ENCODE peak calls at places on chromosomes 13 and 19, in seven cellular contexts. One of them, this sample, is unnamed. For H3K27me3 and H3K9me3, the result is how much of the 10 kb centered on the place peaks cover.

GRCh38 chr19:3404324-3405260 is 38.2 kb downstream of the NFIC start:
- DNase-seq in GM23248: peak
- DNase-seq in CD8-positive, alpha-beta T cell: no peak
- DNase-seq in Peyer's patch: peak
- DNase-seq in neuronal stem cell: no peak
- DNase-seq in endothelial cell of umbilical vein: peak
- DNase-seq in neural progenitor cell: no peak
- DNase-seq in this sample: peak

GRCh38 chr13:32726374-32727037 is 140.3 kb downstream of the PDS5B start:
- DNase-seq in GM23248: peak
- DNase-seq in CD8-positive, alpha-beta T cell: no peak
- DNase-seq in Peyer's patch: no peak
- DNase-seq in neuronal stem cell: no peak
- DNase-seq in endothelial cell of umbilical vein: no peak
- DNase-seq in neural progenitor cell: no peak
- DNase-seq in this sample: no peak

GRCh38 chr13:112898786-112899617 is 70.0 kb upstream of the MCF2L start:
- DNase-seq in GM23248: no peak
- DNase-seq in CD8-positive, alpha-beta T cell: no peak
- DNase-seq in Peyer's patch: peak
- DNase-seq in neuronal stem cell: no peak
- DNase-seq in endothelial cell of umbilical vein: no peak
- DNase-seq in neural progenitor cell: no peak
- DNase-seq in this sample: no peak

GRCh38 chr19:43430142-43430710 is 15.5 kb downstream of the TEX101 start:
- DNase-seq in GM23248: no peak
- DNase-seq in CD8-positive, alpha-beta T cell: no peak
- DNase-seq in Peyer's patch: no peak
- DNase-seq in neuronal stem cell: no peak
- DNase-seq in endothelial cell of umbilical vein: no peak
- DNase-seq in neural progenitor cell: no peak
- DNase-seq in this sample: peak

GRCh38 chr13:74062933-74063332 is 71.3 kb downstream of the KLF12 start:
- DNase-seq in GM23248: peak
- DNase-seq in CD8-positive, alpha-beta T cell: peak
- DNase-seq in Peyer's patch: no peak
- DNase-seq in neuronal stem cell: no peak
- DNase-seq in endothelial cell of umbilical vein: no peak
- DNase-seq in neural progenitor cell: no peak
- DNase-seq in this sample: peak

GRCh38 chr19:39405930-39406655 is 554 bp upstream of the ZFP36 start:
- DNase-seq in GM23248: peak
- DNase-seq in CD8-positive, alpha-beta T cell: peak
- DNase-seq in Peyer's patch: no peak
- DNase-seq in neuronal stem cell: no peak
- DNase-seq in endothelial cell of umbilical vein: no peak
- DNase-seq in neural progenitor cell: no peak
- DNase-seq in this sample: no peak

GRCh38 chr13:99331881-99332293 is 24.7 kb upstream of the GPR183 start:
- DNase-seq in GM23248: no peak
- DNase-seq in CD8-positive, alpha-beta T cell: no peak
- DNase-seq in Peyer's patch: no peak
- DNase-seq in neuronal stem cell: no peak
- DNase-seq in endothelial cell of umbilical vein: no peak
- DNase-seq in neural progenitor cell: no peak
- DNase-seq in this sample: no peak

GRCh38 chr13:32720026-32720425 is 133.8 kb downstream of the PDS5B start:
- DNase-seq in GM23248: peak
- DNase-seq in CD8-positive, alpha-beta T cell: no peak
- DNase-seq in Peyer's patch: no peak
- DNase-seq in neuronal stem cell: no peak
- DNase-seq in endothelial cell of umbilical vein: peak
- DNase-seq in neural progenitor cell: no peak
- DNase-seq in this sample: peak

GRCh38 chr19:31269425-31270127 is 79.7 kb downstream of the TSHZ3 start:
- DNase-seq in GM23248: peak
- DNase-seq in CD8-positive, alpha-beta T cell: no peak
- DNase-seq in Peyer's patch: no peak
- DNase-seq in neuronal stem cell: no peak
- DNase-seq in endothelial cell of umbilical vein: no peak
- DNase-seq in neural progenitor cell: no peak
- DNase-seq in this sample: peak

GRCh38 chr19:13012690-13013608 is 17.7 kb downstream of the NFIX start:
- DNase-seq in GM23248: peak
- DNase-seq in CD8-positive, alpha-beta T cell: peak
- DNase-seq in Peyer's patch: peak
- DNase-seq in neuronal stem cell: no peak
- DNase-seq in endothelial cell of umbilical vein: peak
- DNase-seq in neural progenitor cell: peak
- DNase-seq in this sample: peak

GRCh38 chr19:4493104-4493928 is 21.2 kb downstream of the HDGFL2 start:
- DNase-seq in GM23248: no peak
- DNase-seq in CD8-positive, alpha-beta T cell: no peak
- DNase-seq in Peyer's patch: no peak
- DNase-seq in neuronal stem cell: no peak
- DNase-seq in endothelial cell of umbilical vein: no peak
- DNase-seq in neural progenitor cell: no peak
- DNase-seq in this sample: no peak

GRCh38 chr13:112529216-112529615 is 58.7 kb downstream of the TUBGCP3 start:
- DNase-seq in GM23248: no peak
- DNase-seq in CD8-positive, alpha-beta T cell: no peak
- DNase-seq in Peyer's patch: no peak
- DNase-seq in neuronal stem cell: no peak
- DNase-seq in endothelial cell of umbilical vein: no peak
- DNase-seq in neural progenitor cell: no peak
- DNase-seq in this sample: no peak

GRCh38 chr13:27933580-27934328 is 14.0 kb downstream of the PDX1 start:
- DNase-seq in GM23248: no peak
- DNase-seq in CD8-positive, alpha-beta T cell: no peak
- DNase-seq in Peyer's patch: no peak
- DNase-seq in neuronal stem cell: no peak
- DNase-seq in endothelial cell of umbilical vein: no peak
- DNase-seq in neural progenitor cell: no peak
- DNase-seq in this sample: no peak
- H3K27me3 ChIP-seq in GM23248: under half
- H3K27me3 ChIP-seq in CD8-positive, alpha-beta T cell: under half
- H3K27me3 ChIP-seq in Peyer's patch: under half
- H3K27me3 ChIP-seq in neuronal stem cell: under half
- H3K27me3 ChIP-seq in endothelial cell of umbilical vein: under half
- H3K27me3 ChIP-seq in neural progenitor cell: half or more
- H3K27me3 ChIP-seq in this sample: under half

DNA sequence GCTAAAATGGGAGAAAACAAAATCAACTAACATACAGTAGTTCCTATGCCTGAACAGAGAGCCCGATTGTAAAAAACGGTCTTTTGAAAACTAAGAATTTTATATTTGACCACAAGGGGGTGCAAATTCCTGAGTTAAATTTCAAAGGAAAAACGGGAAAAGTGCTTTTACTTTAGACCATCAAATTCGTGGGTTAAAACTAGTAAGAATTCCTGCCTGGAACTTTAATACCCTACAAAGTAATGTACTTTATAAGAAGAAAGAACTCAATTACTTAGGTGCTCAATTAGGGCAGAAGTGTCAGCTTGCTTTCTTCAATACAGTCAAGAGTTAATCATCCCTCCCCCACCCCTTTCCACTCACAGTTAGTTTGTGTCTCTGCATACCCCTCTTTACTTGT is 69.8 kb downstream of the KCNRG start:
- DNase-seq in GM23248: peak
- DNase-seq in CD8-positive, alpha-beta T cell: no peak
- DNase-seq in Peyer's patch: no peak
- DNase-seq in neuronal stem cell: peak
- DNase-seq in endothelial cell of umbilical vein: peak
- DNase-seq in neural progenitor cell: peak
- DNase-seq in this sample: no peak
- H3K4me3 ChIP-seq in GM23248: peak
- H3K4me3 ChIP-seq in CD8-positive, alpha-beta T cell: no peak
- H3K4me3 ChIP-seq in Peyer's patch: no peak
- H3K4me3 ChIP-seq in neuronal stem cell: no peak
- H3K4me3 ChIP-seq in endothelial cell of umbilical vein: peak
- H3K4me3 ChIP-seq in neural progenitor cell: peak
- H3K4me3 ChIP-seq in this sample: peak

GRCh38 chr19:37413243-37414084 is 42.6 kb downstream of the ZNF527 start:
- DNase-seq in GM23248: no peak
- DNase-seq in CD8-positive, alpha-beta T cell: no peak
- DNase-seq in Peyer's patch: no peak
- DNase-seq in neuronal stem cell: no peak
- DNase-seq in endothelial cell of umbilical vein: peak
- DNase-seq in neural progenitor cell: no peak
- DNase-seq in this sample: peak

DNA sequence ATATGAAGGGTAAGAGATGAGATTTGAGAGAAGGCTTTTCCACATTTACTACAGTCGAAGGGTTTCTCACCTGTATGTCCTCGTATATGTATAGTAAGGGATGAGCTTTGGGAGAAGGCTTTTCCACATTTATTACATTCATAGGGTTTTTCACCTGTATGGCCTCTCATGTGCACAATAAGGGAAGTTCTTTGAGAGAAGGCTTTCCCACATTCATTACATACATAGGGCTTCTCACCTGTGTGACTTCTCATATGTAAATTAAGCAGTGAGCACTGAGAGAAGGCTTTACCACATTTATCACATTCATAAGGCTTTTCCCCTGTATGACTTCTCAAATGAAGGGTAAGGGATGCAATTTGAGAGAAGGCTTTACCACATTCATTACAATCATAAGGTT is 41.8 kb downstream of the ZNF527 start:
- DNase-seq in GM23248: no peak
- DNase-seq in CD8-positive, alpha-beta T cell: no peak
- DNase-seq in Peyer's patch: no peak
- DNase-seq in neuronal stem cell: no peak
- DNase-seq in endothelial cell of umbilical vein: no peak
- DNase-seq in neural progenitor cell: no peak
- DNase-seq in this sample: no peak
- H3K9me3 ChIP-seq in GM23248: under half
- H3K9me3 ChIP-seq in CD8-positive, alpha-beta T cell: half or more
- H3K9me3 ChIP-seq in Peyer's patch: under half
- H3K9me3 ChIP-seq in neuronal stem cell: half or more
- H3K9me3 ChIP-seq in endothelial cell of umbilical vein: under half
- H3K9me3 ChIP-seq in neural progenitor cell: half or more
- H3K9me3 ChIP-seq in this sample: under half

GRCh38 chr19:35293733-35294309 is 1.9 kb downstream of the MAG start:
- DNase-seq in GM23248: no peak
- DNase-seq in CD8-positive, alpha-beta T cell: no peak
- DNase-seq in Peyer's patch: no peak
- DNase-seq in neuronal stem cell: no peak
- DNase-seq in endothelial cell of umbilical vein: no peak
- DNase-seq in neural progenitor cell: no peak
- DNase-seq in this sample: no peak
- H3K27me3 ChIP-seq in GM23248: under half
- H3K27me3 ChIP-seq in CD8-positive, alpha-beta T cell: under half
- H3K27me3 ChIP-seq in Peyer's patch: under half
- H3K27me3 ChIP-seq in neuronal stem cell: under half
- H3K27me3 ChIP-seq in endothelial cell of umbilical vein: under half
- H3K27me3 ChIP-seq in neural progenitor cell: under half
- H3K27me3 ChIP-seq in this sample: under half

GRCh38 chr19:33301011-33301899 is 1.1 kb downstream of the CEBPA start:
- DNase-seq in GM23248: peak
- DNase-seq in CD8-positive, alpha-beta T cell: no peak
- DNase-seq in Peyer's patch: peak
- DNase-seq in neuronal stem cell: no peak
- DNase-seq in endothelial cell of umbilical vein: no peak
- DNase-seq in neural progenitor cell: peak
- DNase-seq in this sample: no peak
- H3K4me3 ChIP-seq in GM23248: peak
- H3K4me3 ChIP-seq in CD8-positive, alpha-beta T cell: no peak
- H3K4me3 ChIP-seq in Peyer's patch: peak
- H3K4me3 ChIP-seq in neuronal stem cell: peak
- H3K4me3 ChIP-seq in endothelial cell of umbilical vein: no peak
- H3K4me3 ChIP-seq in neural progenitor cell: peak
- H3K4me3 ChIP-seq in this sample: no peak

GRCh38 chr19:27925202-27925601 is 1287.7 kb downstream of the UQCRFS1 start:
- DNase-seq in GM23248: no peak
- DNase-seq in CD8-positive, alpha-beta T cell: no peak
- DNase-seq in Peyer's patch: no peak
- DNase-seq in neuronal stem cell: no peak
- DNase-seq in endothelial cell of umbilical vein: no peak
- DNase-seq in neural progenitor cell: no peak
- DNase-seq in this sample: no peak

GRCh38 chr19:27918818-27919217 is 1294.1 kb downstream of the UQCRFS1 start:
- DNase-seq in GM23248: no peak
- DNase-seq in CD8-positive, alpha-beta T cell: no peak
- DNase-seq in Peyer's patch: no peak
- DNase-seq in neuronal stem cell: no peak
- DNase-seq in endothelial cell of umbilical vein: no peak
- DNase-seq in neural progenitor cell: no peak
- DNase-seq in this sample: no peak

GRCh38 chr19:27922970-27923369 is 1290.0 kb downstream of the UQCRFS1 start:
- DNase-seq in GM23248: no peak
- DNase-seq in CD8-positive, alpha-beta T cell: no peak
- DNase-seq in Peyer's patch: no peak
- DNase-seq in neuronal stem cell: no peak
- DNase-seq in endothelial cell of umbilical vein: no peak
- DNase-seq in neural progenitor cell: no peak
- DNase-seq in this sample: no peak

DNA sequence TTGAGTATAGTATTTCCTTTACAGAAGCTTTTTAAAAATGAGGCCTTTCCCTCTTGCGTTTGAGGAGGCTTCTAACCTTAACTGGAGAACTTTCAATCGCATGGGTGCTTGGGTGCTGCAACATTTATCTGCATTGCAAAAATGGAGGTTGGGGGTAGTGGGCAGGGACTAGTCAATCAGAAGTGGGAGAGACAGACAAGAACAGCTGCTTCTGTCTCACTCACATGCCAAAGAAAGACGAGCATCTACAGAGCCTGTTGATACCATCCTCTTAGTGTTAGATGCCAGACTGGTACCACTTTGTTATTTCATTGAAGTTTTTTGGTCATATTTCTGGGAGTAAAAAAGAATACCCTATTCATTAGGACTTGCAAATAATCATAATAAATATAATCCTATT is 1292.2 kb downstream of the UQCRFS1 start:
- DNase-seq in GM23248: no peak
- DNase-seq in CD8-positive, alpha-beta T cell: no peak
- DNase-seq in Peyer's patch: no peak
- DNase-seq in neuronal stem cell: no peak
- DNase-seq in endothelial cell of umbilical vein: no peak
- DNase-seq in neural progenitor cell: no peak
- DNase-seq in this sample: no peak
- H3K9me3 ChIP-seq in GM23248: under half
- H3K9me3 ChIP-seq in CD8-positive, alpha-beta T cell: under half
- H3K9me3 ChIP-seq in Peyer's patch: under half
- H3K9me3 ChIP-seq in neuronal stem cell: under half
- H3K9me3 ChIP-seq in endothelial cell of umbilical vein: under half
- H3K9me3 ChIP-seq in neural progenitor cell: under half
- H3K9me3 ChIP-seq in this sample: under half